ENCODE peak calls at places on chromosomes 13 and 19, in ten cellular contexts. O is right lobe of liver, K is A549, Z is breast epithelium, D is body of pancreas, X is IMR-90, H is ovary, Y is adrenal gland, B is lower leg skin, M is Peyer's patch. G is an unnamed sample.

GRCh38 chr19:2777952-2778683 is 5.0 kb downstream of the SGTA start:
- DNase-seq in O (no peak), K (no peak), Z (no peak), D (no peak), X (no peak), H (no peak), Y (no peak), B (no peak), M (no peak), G (no peak)

GRCh38 chr19:35901854-35902661 is at the start of gene HCST:
- DNase-seq in O (no peak), K (no peak), Z (no peak), D (no peak), X (peak), H (no peak), Y (no peak), B (no peak), M (no peak), G (no peak)

GRCh38 chr13:73399347-73400216 is 340.8 kb downstream of the KLF5 start:
- DNase-seq in O (no peak), K (no peak), Z (no peak), D (peak), X (no peak), H (no peak), Y (no peak), B (no peak), M (no peak), G (no peak)

GRCh38 chr19:56617531-56617930 is 22.4 kb downstream of the ZNF71 start:
- DNase-seq in O (no peak), K (no peak), Z (no peak), D (no peak), X (no peak), H (no peak), Y (no peak), B (no peak), M (no peak), G (no peak)

GRCh38 chr13:113468461-113469147 is 15.3 kb upstream of the ADPRHL1 start:
- DNase-seq in O (no peak), K (no peak), Z (no peak), D (no peak), X (no peak), H (no peak), Y (peak), B (no peak), M (no peak), G (no peak)

GRCh38 chr13:34833562-34834182 is 108.4 kb upstream of the NBEA start:
- DNase-seq in O (no peak), K (no peak), Z (no peak), D (no peak), X (peak), H (no peak), Y (no peak), B (no peak), M (no peak), G (no peak)

GRCh38 chr19:45523642-45524256 is 16.5 kb downstream of the VASP start:
- DNase-seq in O (peak), K (peak), Z (peak), D (peak), X (peak), H (peak), Y (peak), B (peak), M (peak), G (peak)

GRCh38 chr19:898663-899062 is 5.4 kb downstream of the RNU6-9 start:
- DNase-seq in O (no peak), K (no peak), Z (no peak), D (peak), X (no peak), H (no peak), Y (peak), B (no peak), M (no peak), G (no peak)

GRCh38 chr19:55216461-55217198 is 7.3 kb upstream of the PTPRH start:
- DNase-seq in O (peak), K (peak), Z (peak), D (peak), X (peak), H (peak), Y (peak), B (peak), M (peak), G (peak)

GRCh38 chr19:4969772-4970531 is 1.0 kb downstream of the KDM4B start:
- DNase-seq in O (no peak), K (no peak), Z (no peak), D (no peak), X (no peak), H (peak), Y (no peak), B (no peak), M (no peak), G (no peak)

GRCh38 chr19:4969292-4969771 is 419 bp downstream of the KDM4B start:
- DNase-seq in O (no peak), K (no peak), Z (no peak), D (no peak), X (no peak), H (peak), Y (no peak), B (no peak), M (no peak), G (no peak)

GRCh38 chr19:4966591-4966990 is 2.3 kb upstream of the KDM4B start:
- DNase-seq in O (no peak), K (no peak), Z (no peak), D (no peak), X (no peak), H (no peak), Y (no peak), B (no peak), M (no peak), G (no peak)

GRCh38 chr19:4967738-4968461 is 1.0 kb upstream of the KDM4B start:
- DNase-seq in O (no peak), K (no peak), Z (no peak), D (no peak), X (no peak), H (no peak), Y (no peak), B (no peak), M (no peak), G (no peak)

DNA sequence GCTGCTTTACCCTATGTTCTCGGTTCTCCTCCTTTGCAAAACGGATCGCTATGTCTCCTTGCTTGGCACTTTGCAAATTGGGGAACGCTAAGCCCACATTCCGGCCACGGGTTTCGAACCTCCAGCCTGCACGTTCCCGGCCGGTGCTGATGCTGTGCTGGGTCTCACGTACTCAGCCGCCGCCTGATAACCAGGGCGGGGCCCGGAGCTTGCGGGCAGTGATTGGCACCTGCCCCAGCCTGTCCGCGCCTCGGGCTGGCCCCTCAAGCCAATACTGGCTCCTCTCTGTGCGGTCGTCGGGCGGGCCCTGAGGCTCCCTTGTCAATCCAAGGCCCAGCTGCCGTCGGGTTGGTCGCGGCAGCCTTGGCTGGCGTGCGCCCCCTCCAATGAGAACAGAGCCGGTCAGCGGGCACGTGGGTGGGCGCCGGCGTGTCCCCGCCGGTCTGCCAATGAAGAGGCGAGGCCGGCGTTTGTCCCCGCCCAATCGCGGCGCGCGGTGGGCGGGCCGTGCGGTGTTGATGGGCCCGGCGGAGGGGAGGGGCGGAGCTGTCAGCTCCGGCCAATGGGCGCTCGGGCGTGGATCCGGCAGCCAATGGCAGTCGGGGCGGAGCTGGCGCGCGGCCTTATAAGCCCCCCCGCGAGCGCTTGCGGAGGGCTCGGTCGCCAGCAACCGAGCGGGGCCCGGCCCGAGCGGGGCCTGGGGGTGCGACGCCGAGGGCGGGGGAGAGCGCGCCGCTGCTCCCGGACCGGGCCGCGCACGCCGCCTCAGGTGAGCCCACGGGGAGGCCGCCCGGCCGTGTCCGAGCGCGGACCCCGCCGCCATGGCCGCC is at the start of gene KDM4B:
- DNase-seq in O (peak), K (peak), Z (peak), D (peak), X (peak), H (peak), Y (peak), B (peak), M (peak), G (peak)
- TF ChIP-seq POLR2A in O (peak), K (peak), Z (no peak), D (peak), X (peak), H (peak), Y (peak), B (peak), M (peak), G (peak)

GRCh38 chr19:15893498-15893897 is 4.4 kb downstream of the CYP4F2 start:
- DNase-seq in O (peak), K (no peak), Z (no peak), D (no peak), X (no peak), H (no peak), Y (no peak), B (no peak), M (peak), G (no peak)

GRCh38 chr19:15897026-15897737 is 692 bp downstream of the CYP4F2 start:
- DNase-seq in O (peak), K (no peak), Z (no peak), D (no peak), X (no peak), H (no peak), Y (no peak), B (no peak), M (peak), G (no peak)

GRCh38 chr19:15892012-15892411 is 5.9 kb downstream of the CYP4F2 start:
- DNase-seq in O (no peak), K (no peak), Z (no peak), D (no peak), X (no peak), H (no peak), Y (no peak), B (no peak), M (no peak), G (no peak)

GRCh38 chr19:15895876-15896430 is 1.9 kb downstream of the CYP4F2 start:
- DNase-seq in O (no peak), K (no peak), Z (no peak), D (no peak), X (no peak), H (no peak), Y (no peak), B (no peak), M (no peak), G (no peak)

DNA sequence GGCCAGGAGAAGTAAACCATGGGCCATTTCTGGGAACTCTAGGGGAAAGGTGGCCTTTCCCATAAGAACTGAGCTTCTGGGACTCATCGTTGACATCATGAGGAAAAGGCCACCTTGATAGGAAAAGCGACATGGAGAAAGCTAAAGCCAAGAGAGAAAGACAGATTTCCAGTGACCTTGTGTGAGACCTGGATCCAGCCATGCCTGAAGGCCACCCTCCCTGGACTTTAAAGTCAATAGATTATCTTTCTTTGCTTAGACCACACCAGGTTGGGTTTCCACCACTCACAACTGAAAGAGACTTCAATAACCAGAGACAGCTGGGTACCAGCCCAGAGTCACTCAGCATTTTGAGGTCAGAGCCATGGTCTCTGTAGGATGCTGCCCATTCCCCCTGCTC is 3.5 kb downstream of the CYP4F2 start:
- DNase-seq in O (no peak), K (no peak), Z (no peak), D (no peak), X (no peak), H (no peak), Y (no peak), B (no peak), M (no peak), G (no peak)
- TF ChIP-seq POLR2A in O (no peak), K (no peak), Z (no peak), D (no peak), X (no peak), H (no peak), Y (no peak), B (no peak), M (no peak), G (no peak)

GRCh38 chr19:39411006-39411831 is 1.2 kb upstream of the PLEKHG2 start:
- DNase-seq in O (peak), K (no peak), Z (no peak), D (peak), X (peak), H (peak), Y (peak), B (peak), M (peak), G (peak)

GRCh38 chr19:39412867-39413268 is 399 bp downstream of the PLEKHG2 start:
- DNase-seq in O (no peak), K (no peak), Z (no peak), D (peak), X (no peak), H (no peak), Y (peak), B (peak), M (no peak), G (no peak)

GRCh38 chr19:39413269-39413902 is 917 bp downstream of the PLEKHG2 start:
- DNase-seq in O (peak), K (peak), Z (no peak), D (peak), X (peak), H (peak), Y (peak), B (peak), M (peak), G (no peak)

GRCh38 chr19:39411832-39412099 is 703 bp upstream of the PLEKHG2 start:
- DNase-seq in O (peak), K (peak), Z (peak), D (peak), X (peak), H (peak), Y (peak), B (peak), M (peak), G (peak)

GRCh38 chr19:39412100-39412866 is at the start of gene PLEKHG2:
- DNase-seq in O (peak), K (peak), Z (peak), D (peak), X (peak), H (peak), Y (peak), B (peak), M (peak), G (peak)
- TF ChIP-seq POLR2A in O (peak), K (peak), Z (peak), D (peak), X (peak), H (peak), Y (peak), B (peak), M (peak), G (peak)

DNA sequence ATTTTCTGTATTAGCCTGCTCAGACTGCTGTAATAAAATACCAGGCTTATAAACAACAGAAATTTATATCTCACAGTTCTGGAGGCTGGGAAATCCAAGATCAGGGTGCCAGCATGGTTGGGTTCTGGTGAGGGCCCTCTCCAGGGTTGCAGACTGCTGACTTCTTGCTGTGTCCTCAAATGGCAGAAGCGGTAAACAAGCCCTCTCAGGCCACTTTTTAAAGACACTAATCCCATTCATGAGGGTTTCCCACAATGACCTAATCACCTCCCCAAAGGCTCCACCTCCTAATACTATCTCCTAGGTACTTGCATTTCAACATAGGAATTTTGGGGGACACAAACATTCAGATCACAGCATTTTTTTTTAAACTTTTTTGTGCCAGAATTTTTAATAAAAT is 159.3 kb downstream of the PDS5B start:
- DNase-seq in O (no peak), K (no peak), Z (no peak), D (no peak), X (no peak), H (no peak), Y (no peak), B (no peak), M (no peak), G (no peak)
- TF ChIP-seq POLR2A in O (no peak), K (no peak), Z (no peak), D (no peak), X (no peak), H (no peak), Y (no peak), B (no peak), M (no peak), G (no peak)

GRCh38 chr19:50723735-50724521 is 764 bp downstream of the CLEC11A start:
- DNase-seq in O (no peak), K (no peak), Z (no peak), D (no peak), X (no peak), H (no peak), Y (no peak), B (no peak), M (no peak), G (no peak)

GRCh38 chr19:50724522-50725217 is 1.5 kb downstream of the CLEC11A start:
- DNase-seq in O (peak), K (peak), Z (peak), D (peak), X (peak), H (peak), Y (peak), B (peak), M (peak), G (peak)

GRCh38 chr19:50721441-50722137 is 1.6 kb upstream of the CLEC11A start:
- DNase-seq in O (no peak), K (no peak), Z (no peak), D (no peak), X (no peak), H (no peak), Y (peak), B (no peak), M (no peak), G (no peak)

GRCh38 chr19:50722248-50723013 is 733 bp upstream of the CLEC11A start:
- DNase-seq in O (no peak), K (no peak), Z (no peak), D (no peak), X (peak), H (no peak), Y (no peak), B (no peak), M (no peak), G (no peak)

GRCh38 chr19:50723069-50723468 is at the start of gene CLEC11A:
- DNase-seq in O (no peak), K (no peak), Z (no peak), D (peak), X (peak), H (peak), Y (peak), B (peak), M (no peak), G (no peak)
- TF ChIP-seq POLR2A in O (no peak), K (no peak), Z (no peak), D (no peak), X (peak), H (no peak), Y (no peak), B (no peak), M (no peak), G (no peak)

GRCh38 chr19:41897181-41897580 is 14.2 kb downstream of the ARHGEF1 start:
- DNase-seq in O (no peak), K (no peak), Z (no peak), D (no peak), X (no peak), H (no peak), Y (no peak), B (no peak), M (no peak), G (no peak)

GRCh38 chr19:41895745-41896580 is 13.0 kb downstream of the ARHGEF1 start:
- DNase-seq in O (peak), K (peak), Z (no peak), D (no peak), X (no peak), H (no peak), Y (no peak), B (no peak), M (no peak), G (no peak)

GRCh38 chr19:41896581-41896942 is 13.6 kb downstream of the ARHGEF1 start:
- DNase-seq in O (no peak), K (no peak), Z (no peak), D (no peak), X (no peak), H (no peak), Y (no peak), B (no peak), M (no peak), G (no peak)

GRCh38 chr19:41897820-41898219 is 14.8 kb downstream of the ARHGEF1 start:
- DNase-seq in O (no peak), K (no peak), Z (no peak), D (no peak), X (no peak), H (no peak), Y (no peak), B (no peak), M (no peak), G (no peak)

DNA sequence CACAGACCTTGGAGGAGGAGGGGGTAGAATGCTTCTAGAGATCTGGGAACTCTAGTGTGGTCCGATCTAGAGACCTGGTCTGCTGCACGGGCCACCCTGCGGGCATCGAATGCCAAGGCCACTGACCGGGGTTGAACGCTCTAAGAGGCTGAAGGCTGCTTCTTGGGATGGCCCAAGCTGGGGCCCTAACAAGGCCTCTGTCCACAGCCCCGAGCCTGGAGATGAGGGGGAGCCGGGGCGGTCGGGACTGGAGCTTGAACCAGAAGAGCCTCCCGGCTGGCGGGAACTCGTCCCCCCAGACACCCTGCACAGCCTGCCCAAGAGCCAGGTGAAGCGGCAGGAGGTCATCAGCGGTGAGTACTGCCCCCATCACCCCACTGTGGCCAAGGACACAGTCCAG is 15.3 kb downstream of the ARHGEF1 start:
- DNase-seq in O (no peak), K (no peak), Z (no peak), D (no peak), X (no peak), H (no peak), Y (no peak), B (no peak), M (no peak), G (no peak)
- TF ChIP-seq POLR2A in O (no peak), K (no peak), Z (no peak), D (no peak), X (no peak), H (no peak), Y (no peak), B (no peak), M (no peak), G (no peak)